ENCODE peak calls at places on chromosomes 4 and X, in seven cellular contexts. Y is uterus, U is IMR-90, X is right lobe of liver, W is Peyer's patch, E is spleen, Q is heart left ventricle. P is an unnamed sample.

GRCh38 chrX:2650865-2651264 is 40.2 kb upstream of the CD99 start:
- DNase-seq in X (no peak), W (no peak), E (no peak), Q (no peak), U (peak), Y (no peak), P (no peak)

GRCh38 chrX:111180750-111181240 is 84.8 kb downstream of the PAK3 start:
- DNase-seq in U (no peak), Y (no peak), W (no peak), E (no peak), X (no peak), Q (no peak), P (no peak)

GRCh38 chrX:66677430-66677829 is 38.6 kb upstream of the EDA2R start:
- DNase-seq in E (no peak), Y (no peak), U (peak), Q (no peak), W (no peak), X (no peak), P (no peak)

GRCh38 chr4:125112536-125112935 is 202.2 kb upstream of the FAT4 start:
- DNase-seq in W (no peak), X (no peak), Q (no peak), U (no peak), Y (no peak), E (no peak), P (no peak)

GRCh38 chr4:184648220-184649025 is 824 bp downstream of the CASP3 start:
- DNase-seq in X (peak), U (peak), Q (peak), W (peak), Y (peak), E (peak), P (no peak)

GRCh38 chr4:25872851-25873631 is 10.3 kb upstream of the SEL1L3 start:
- DNase-seq in E (no peak), Y (no peak), W (no peak), Q (no peak), U (no peak), X (no peak), P (no peak)

GRCh38 chr4:1792832-1793495 is at the start of gene FGFR3:
- DNase-seq in Q (peak), X (peak), W (peak), U (no peak), E (no peak), Y (no peak), P (no peak)

GRCh38 chr4:89056953-89057398 is at the start of gene FAM13A:
- DNase-seq in Y (peak), X (peak), U (peak), W (no peak), Q (peak), E (no peak), P (peak)

GRCh38 chrX:153549807-153550206 is 32.4 kb downstream of the ATP2B3 start:
- DNase-seq in W (no peak), Q (no peak), Y (no peak), X (no peak), U (no peak), E (no peak), P (no peak)

GRCh38 chr4:79233820-79234219 is 92.0 kb downstream of the NAA11 start:
- DNase-seq in W (no peak), Q (no peak), U (no peak), X (no peak), E (no peak), Y (no peak), P (no peak)

GRCh38 chr4:55864577-55865223 is 11.3 kb downstream of the EXOC1 start:
- DNase-seq in U (no peak), Q (no peak), E (no peak), W (no peak), X (no peak), Y (no peak), P (no peak)

GRCh38 chr4:106444557-106444956 is 76.0 kb upstream of the GIMD1 start:
- DNase-seq in Q (no peak), Y (no peak), U (no peak), X (no peak), W (no peak), E (no peak), P (no peak)

GRCh38 chrX:7068939-7069367 is 78.6 kb upstream of the STS start:
- DNase-seq in W (no peak), E (no peak), U (no peak), Y (no peak), Q (no peak), X (no peak), P (no peak)

GRCh38 chr4:109155682-109156243 is 146.7 kb downstream of the COL25A1 start:
- DNase-seq in E (no peak), W (no peak), U (no peak), Y (no peak), Q (no peak), X (no peak), P (no peak)

GRCh38 chr4:7075962-7076693 is 8.3 kb upstream of the GRPEL1 start:
- DNase-seq in X (no peak), W (no peak), U (no peak), E (no peak), Y (no peak), Q (no peak), P (no peak)

GRCh38 chrX:20973038-20973437 is 401.2 kb upstream of the CNKSR2 start:
- DNase-seq in Q (no peak), E (no peak), Y (no peak), U (no peak), X (no peak), W (no peak), P (no peak)

GRCh38 chr4:10074076-10074766 is 42.4 kb downstream of the WDR1 start:
- DNase-seq in Y (no peak), X (no peak), W (no peak), E (no peak), Q (no peak), U (no peak), P (no peak)

GRCh38 chrX:155179343-155179997 is 36.8 kb upstream of the VBP1 start:
- DNase-seq in U (no peak), Y (no peak), X (no peak), Q (no peak), W (no peak), E (no peak), P (no peak)

GRCh38 chr4:148092316-148093014 is 349.7 kb downstream of the NR3C2 start:
- DNase-seq in X (no peak), Y (no peak), Q (no peak), W (no peak), U (peak), E (no peak), P (no peak)

GRCh38 chr4:174210354-174210753 is 73.1 kb downstream of the FBXO8 start:
- DNase-seq in U (no peak), W (no peak), Y (no peak), Q (no peak), E (no peak), X (no peak), P (no peak)

GRCh38 chr4:69882150-69882549 is 22.2 kb upstream of the SULT1E1 start:
- DNase-seq in W (no peak), Y (no peak), Q (no peak), X (no peak), E (no peak), U (no peak), P (no peak)

GRCh38 chrX:135974279-135974856 is 580 bp upstream of the MMGT1 start:
- DNase-seq in U (peak), E (peak), Y (peak), Q (peak), W (peak), X (peak), P (no peak)

GRCh38 chr4:69743476-69744156 is 16.8 kb downstream of the SULT1B1 start:
- DNase-seq in W (no peak), Y (no peak), X (no peak), E (peak), U (no peak), Q (no peak), P (no peak)

GRCh38 chr4:76709454-76709853 is 188.5 kb downstream of the SOWAHB start:
- DNase-seq in W (no peak), E (no peak), Y (no peak), Q (no peak), U (peak), X (no peak), P (no peak)

GRCh38 chr4:113331811-113332210 is 282.4 kb downstream of the ANK2 start:
- DNase-seq in Q (no peak), X (no peak), U (no peak), W (no peak), E (no peak), Y (no peak), P (no peak)
- TF ChIP-seq POLR2A in Q (no peak), X (no peak), U (no peak), W (no peak), E (no peak), Y (no peak), P (no peak)

GRCh38 chr4:159204566-159204965 is 101.7 kb downstream of the RAPGEF2 start:
- DNase-seq in W (no peak), Q (no peak), Y (no peak), X (no peak), E (no peak), U (no peak), P (no peak)
- H3K4me3 ChIP-seq in W (no peak), Q (no peak), Y (no peak), X (no peak), E (no peak), U (no peak), P (no peak)

GRCh38 chr4:40192286-40193017 is 4.4 kb upstream of the RHOH start:
- DNase-seq in Y (no peak), E (no peak), X (no peak), U (no peak), W (no peak), Q (no peak), P (peak)
- TF ChIP-seq POLR2A in Y (no peak), E (no peak), X (no peak), U (no peak), W (no peak), Q (no peak), P (no peak)

GRCh38 chr4:40234519-40235039 is 37.7 kb downstream of the RHOH start:
- DNase-seq in X (no peak), Q (no peak), Y (no peak), U (no peak), W (no peak), E (no peak), P (no peak)
- H3K4me3 ChIP-seq in X (no peak), Q (no peak), Y (no peak), U (no peak), W (no peak), E (no peak), P (no peak)

DNA sequence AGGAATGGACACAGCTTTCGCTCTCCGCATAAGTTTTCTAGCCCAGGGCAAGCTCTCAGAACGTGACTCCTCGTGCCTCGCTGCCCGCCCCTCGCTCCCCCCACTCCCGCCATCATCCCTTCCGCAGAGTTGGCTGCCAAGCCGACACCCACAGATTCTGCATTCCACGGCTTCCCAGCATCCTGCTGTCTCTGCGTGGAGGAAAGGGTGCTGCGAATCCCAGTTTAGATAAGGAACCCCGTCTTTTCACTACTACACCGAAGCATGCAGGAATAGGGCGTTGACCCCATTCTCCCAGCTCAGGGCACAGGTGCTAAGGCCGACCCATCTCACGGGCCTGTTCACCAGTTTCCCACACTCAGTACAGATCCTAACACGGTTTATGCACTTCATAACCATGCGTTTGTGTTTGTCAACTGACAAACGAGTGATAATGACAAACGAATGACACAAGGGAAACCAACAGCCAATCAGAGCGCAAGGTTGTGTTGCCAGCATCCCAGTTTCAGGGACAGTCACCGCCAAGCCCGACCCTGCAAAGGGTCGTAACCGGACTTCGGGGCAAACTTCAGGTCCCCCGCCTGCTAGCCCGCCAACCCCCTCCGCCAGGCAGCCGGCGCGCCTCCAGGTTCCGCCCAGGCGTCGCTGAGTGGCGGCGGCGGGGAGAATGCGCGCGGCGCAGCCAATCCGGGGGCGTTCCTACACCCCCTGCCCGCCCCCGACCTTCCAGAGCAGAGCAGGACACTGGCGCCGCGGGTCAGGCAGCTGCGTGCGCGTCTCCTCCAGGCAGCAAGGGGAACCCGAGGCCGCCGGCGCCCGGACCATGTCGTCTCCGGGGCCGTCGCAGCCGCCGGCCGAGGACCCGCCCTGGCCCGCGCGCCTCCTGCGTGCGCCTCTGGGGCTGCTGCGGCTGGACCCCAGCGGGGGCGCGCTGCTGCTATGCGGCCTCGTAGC is at the start of gene CYP2U1:
- DNase-seq in W (peak), U (peak), Q (peak), E (peak), X (peak), Y (peak), P (no peak)
- TF ChIP-seq POLR2A in W (peak), U (no peak), Q (peak), E (no peak), X (peak), Y (peak), P (no peak)

DNA sequence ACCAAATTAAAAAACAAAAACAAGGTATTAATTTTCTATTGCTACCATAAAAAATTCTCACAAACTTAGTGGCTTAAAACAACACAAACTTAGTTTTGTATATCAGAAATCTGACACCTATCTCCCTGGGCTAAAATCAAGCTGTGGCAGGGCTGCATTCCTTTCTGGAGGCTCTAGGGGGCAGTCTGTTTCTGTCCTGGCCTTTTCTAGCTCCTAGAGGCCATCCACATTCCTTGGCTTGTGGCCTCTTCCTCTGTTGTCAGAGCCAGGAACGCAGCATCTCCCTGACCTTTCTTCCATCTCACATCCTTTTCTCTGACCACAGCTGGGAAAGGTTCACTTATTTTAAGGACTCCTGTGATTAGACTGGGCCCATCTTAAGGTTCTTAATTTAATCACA is 38.9 kb upstream of the TLR2 start:
- DNase-seq in W (no peak), E (no peak), Q (no peak), X (no peak), Y (no peak), U (no peak), P (no peak)
- H3K4me3 ChIP-seq in W (no peak), E (no peak), Q (no peak), X (no peak), Y (no peak), U (no peak), P (no peak)